ENCODE peak calls at places on chromosomes 5 and 9, in four cellular contexts. J is PC-3, V is kidney, Y is psoas muscle. U is an unnamed sample.

GRCh38 chr9:88378317-88378716 is 9.9 kb upstream of the SPIN1 start:
- DNase-seq in J (no peak), V (no peak), Y (no peak), U (no peak)

GRCh38 chr5:1464096-1464446 is 18.8 kb upstream of the SLC6A3 start:
- DNase-seq in V (no peak), J (no peak), Y (no peak), U (no peak)

GRCh38 chr9:15513335-15513734 is 2.6 kb upstream of the PSIP1 start:
- DNase-seq in V (no peak), J (peak; percentile 50), Y (no peak), U (no peak)

GRCh38 chr5:102229685-102230084 is 66.4 kb downstream of the SLCO4C1 start:
- DNase-seq in J (no peak), V (no peak), Y (no peak), U (no peak)

GRCh38 chr9:5784526-5785315 is 48.2 kb downstream of the ERMP1 start:
- DNase-seq in V (no peak), J (no peak), Y (no peak), U (no peak)

GRCh38 chr9:89372230-89372816 is 54.0 kb downstream of the SECISBP2 start:
- DNase-seq in V (no peak), Y (no peak), J (peak; percentile 5), U (no peak)

GRCh38 chr5:36311967-36312366 is 10.3 kb upstream of the RANBP3L start:
- DNase-seq in J (no peak), V (no peak), Y (no peak), U (no peak)

GRCh38 chr9:93657331-93658111 is 81.1 kb downstream of the PHF2 start:
- DNase-seq in V (peak; percentile 62), J (no peak), Y (peak; percentile 23), U (peak; percentile 38)

GRCh38 chr5:143086851-143087637 is 316.4 kb downstream of the NR3C1 start:
- DNase-seq in J (peak; percentile 82), Y (no peak), V (no peak), U (no peak)

GRCh38 chr5:14225173-14225834 is 82.2 kb downstream of the TRIO start:
- DNase-seq in Y (no peak), V (no peak), J (no peak), U (no peak)

GRCh38 chr5:115398726-115399125 is 102.3 kb upstream of the CCDC112 start:
- DNase-seq in J (peak; percentile 68), Y (no peak), V (no peak), U (no peak)

GRCh38 chr5:148401604-148402003 is 17.8 kb downstream of the FBXO38 start:
- DNase-seq in J (peak; percentile 66), V (no peak), Y (no peak), U (no peak)

GRCh38 chr5:140324834-140325195 is 21.6 kb downstream of the HBEGF start:
- DNase-seq in V (peak; percentile 86), J (no peak), Y (no peak), U (no peak)

GRCh38 chr9:14434971-14435718 is 121.2 kb upstream of the NFIB start:
- DNase-seq in V (no peak), Y (no peak), J (no peak), U (no peak)
- TF ChIP-seq CTCF in V (no peak), Y (no peak), J (no peak), U (no peak)

DNA sequence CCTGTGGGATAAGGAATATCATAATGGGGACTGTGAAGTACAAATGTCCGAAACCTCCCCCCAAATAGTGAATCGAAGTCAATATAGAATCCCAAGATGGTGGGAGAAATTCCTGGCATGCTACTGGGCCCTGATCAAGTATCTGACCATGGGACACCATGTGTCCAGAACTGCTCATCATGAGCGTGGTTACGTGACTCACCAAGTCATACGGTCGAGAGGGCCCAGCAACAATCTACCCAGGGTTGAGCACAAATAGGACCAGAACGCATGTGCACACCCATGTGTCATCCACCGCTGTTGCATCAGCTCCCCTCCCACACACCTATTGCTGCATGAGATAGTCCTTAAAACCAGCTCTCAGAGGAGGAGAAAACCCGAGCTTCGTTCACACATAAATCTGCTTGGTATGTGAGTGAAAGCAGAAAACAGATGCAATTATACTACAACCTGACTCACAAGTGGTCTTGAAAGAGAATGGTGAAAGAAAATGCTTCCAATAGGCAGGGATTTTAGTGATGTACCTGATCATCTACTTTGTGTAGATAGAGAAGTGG is 353.2 kb downstream of the CWC27 start:
- DNase-seq in J (no peak), V (no peak), Y (no peak), U (no peak)
- H3K27ac ChIP-seq in J (no peak overlapping the region), V (no peak overlapping the region), Y (no peak overlapping the region), U (no peak overlapping the region)

DNA sequence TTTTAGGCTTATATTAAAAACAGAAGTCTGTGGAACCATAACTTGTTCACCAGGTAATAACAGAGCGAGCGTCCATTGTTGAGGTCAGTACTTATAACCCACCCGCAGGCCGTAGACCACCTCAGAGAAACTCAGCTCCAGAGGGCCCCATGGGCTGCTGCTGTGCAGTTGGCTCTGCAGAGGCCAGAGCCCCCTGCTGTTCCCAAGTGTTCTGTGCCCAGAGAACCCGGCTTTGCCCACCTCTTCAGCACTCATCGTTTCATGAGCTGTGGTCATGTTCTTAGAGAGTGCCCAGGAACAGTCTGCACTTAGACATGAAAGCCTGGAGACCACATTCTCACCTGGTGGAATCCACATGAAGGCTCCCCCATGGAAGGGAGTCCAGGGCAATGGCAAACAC is 50.4 kb upstream of the SLC2A8 start:
- DNase-seq in Y (no peak), J (no peak), V (no peak), U (no peak)
- TF ChIP-seq CTCF in Y (no peak), J (peak; percentile 44), V (no peak), U (no peak)

DNA sequence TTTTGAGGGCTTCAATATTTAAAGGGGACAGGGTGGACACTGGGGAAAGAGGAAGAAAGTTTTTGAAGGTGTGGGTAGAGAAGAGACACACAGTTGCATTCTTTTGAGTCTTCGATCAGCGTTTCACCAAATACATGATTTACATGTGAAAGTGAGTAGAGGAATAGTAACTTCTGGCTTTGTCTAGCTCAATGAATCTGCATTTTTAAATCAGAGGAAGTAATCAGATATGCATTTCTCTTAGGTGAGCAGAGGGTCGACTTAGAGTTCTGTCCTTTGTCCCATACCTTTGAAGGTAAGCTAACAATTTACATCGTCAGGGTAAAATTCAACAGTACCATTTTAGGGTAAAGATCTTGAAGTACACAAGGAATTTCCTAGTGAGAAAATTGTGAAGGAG is 406.4 kb upstream of the ZNF462 start:
- DNase-seq in Y (no peak), V (no peak), J (no peak), U (no peak)
- H3K27ac ChIP-seq in Y (no peak overlapping the region), V (no peak overlapping the region), J (no peak overlapping the region), U (no peak overlapping the region)

DNA sequence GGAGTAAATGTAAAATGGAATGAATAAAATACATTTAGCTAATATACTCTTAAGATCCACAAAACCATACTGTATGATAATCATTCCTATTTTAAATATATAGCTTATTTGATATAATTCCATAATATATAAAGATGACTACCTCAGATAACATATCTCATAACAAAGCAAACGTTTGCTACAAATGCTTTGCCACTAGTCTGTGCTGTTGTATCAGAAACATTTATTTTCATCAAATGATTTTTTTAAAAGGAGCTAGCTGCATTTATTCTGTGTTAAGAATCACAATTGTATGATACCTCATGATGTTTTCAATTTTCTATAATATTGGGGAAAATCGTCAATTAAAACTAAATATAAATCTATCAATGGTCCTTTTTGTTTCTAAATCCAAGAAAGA is 567.2 kb downstream of the PTPRD start:
- DNase-seq in Y (no peak), V (no peak), J (peak; percentile 28), U (no peak)
- TF ChIP-seq CTCF in Y (no peak), V (no peak), J (peak; percentile 42), U (no peak)

GRCh38 chr5:160488394-160488943 is 66.8 kb downstream of the PTTG1 start:
- DNase-seq in Y (no peak), J (no peak), V (no peak), U (no peak)

GRCh38 chr5:160480652-160481051 is 59.0 kb downstream of the PTTG1 start:
- DNase-seq in J (peak; percentile 16), Y (no peak), V (no peak), U (no peak)

GRCh38 chr5:160484644-160485043 is 63.0 kb downstream of the PTTG1 start:
- DNase-seq in J (no peak), Y (no peak), V (no peak), U (no peak)

GRCh38 chr5:160485364-160486010 is 63.8 kb downstream of the PTTG1 start:
- DNase-seq in J (no peak), V (no peak), Y (no peak), U (no peak)

DNA sequence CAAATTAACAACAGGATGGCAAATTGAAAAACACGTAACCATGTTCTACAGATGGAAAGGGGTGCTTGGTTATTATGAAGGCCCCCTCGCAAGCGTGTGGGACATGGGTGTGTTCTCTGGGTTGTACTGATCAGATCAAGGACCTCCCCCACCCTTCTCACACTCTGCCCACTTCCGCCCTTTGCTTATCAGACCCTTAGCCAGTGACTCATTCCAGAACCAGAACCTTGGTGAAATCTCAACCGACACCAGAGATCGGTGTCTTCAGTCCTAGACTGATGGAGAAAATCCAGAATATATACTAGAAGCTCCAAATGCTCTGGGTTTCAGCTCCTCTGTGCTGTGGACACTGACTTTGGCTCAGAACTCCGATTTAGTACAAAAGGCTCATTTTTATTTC is 64.9 kb downstream of the PTTG1 start:
- DNase-seq in J (no peak), V (no peak), Y (no peak), U (no peak)
- H3K27ac ChIP-seq in J (no peak overlapping the region), V (no peak overlapping the region), Y (no peak overlapping the region), U (no peak overlapping the region)